ENCODE peak calls at places on chromosomes 13 and 19, in five cellular contexts. C is dorsolateral prefrontal cortex, X is substantia nigra, B is neuronal stem cell, A is neural crest cell. W is an unnamed sample.

GRCh38 chr19:18660051-18660910 is 23.2 kb upstream of the CRTC1 start:
- DNase-seq in C (no peak), X (no peak), B (no peak), A (no peak), W (no peak)

GRCh38 chr13:32023698-32024097 is 7.9 kb upstream of the FRY start:
- DNase-seq in C (no peak), X (no peak), B (no peak), A (no peak), W (no peak)

GRCh38 chr13:79678100-79678499 is 197.1 kb downstream of the NDFIP2 start:
- DNase-seq in C (no peak), X (no peak), B (no peak), A (no peak), W (no peak)

GRCh38 chr19:50478901-50479715 is 2.5 kb upstream of the GARIN5A start:
- DNase-seq in C (peak), X (no peak), B (no peak), A (no peak), W (no peak)

GRCh38 chr13:114112826-114113322 is 19.5 kb downstream of the RASA3 start:
- DNase-seq in C (peak), X (no peak), B (no peak), A (no peak), W (no peak)

GRCh38 chr13:45102136-45102802 is 18.0 kb upstream of the GTF2F2 start:
- DNase-seq in C (peak), X (peak), B (peak), A (no peak), W (no peak)

GRCh38 chr19:17296976-17297375 is 6.2 kb downstream of the ABHD8 start:
- DNase-seq in C (no peak), X (no peak), B (no peak), A (no peak), W (no peak)

GRCh38 chr13:40993119-40993518 is 26.0 kb downstream of the ELF1 start:
- DNase-seq in C (no peak), X (no peak), B (no peak), A (no peak), W (no peak)

GRCh38 chr19:45901912-45902650 is at the start of gene MYPOP:
- DNase-seq in C (no peak), X (no peak), B (no peak), A (no peak), W (no peak)

GRCh38 chr19:50906217-50906616 is 5.0 kb downstream of the KLK4 start:
- DNase-seq in C (no peak), X (no peak), B (peak), A (peak), W (no peak)

GRCh38 chr19:22708983-22709382 is 74.9 kb downstream of the ZNF492 start:
- DNase-seq in C (no peak), X (no peak), B (no peak), A (no peak), W (no peak)

GRCh38 chr19:48511800-48512503 is at the start of gene LMTK3:
- DNase-seq in C (peak), X (peak), B (no peak), A (no peak), W (peak)

GRCh38 chr13:29511980-29512379 is 83.5 kb downstream of the SLC7A1 start:
- DNase-seq in C (no peak), X (no peak), B (no peak), A (no peak), W (no peak)

GRCh38 chr13:49443327-49443688 is 556 bp downstream of the CAB39L start:
- DNase-seq in C (peak), X (no peak), B (peak), A (no peak), W (no peak)

GRCh38 chr19:38939957-38940356 is 9.2 kb downstream of the MRPS12 start:
- DNase-seq in C (no peak), X (no peak), B (no peak), A (no peak), W (no peak)

GRCh38 chr13:34349091-34349722 is 531.3 kb downstream of the RFC3 start:
- DNase-seq in C (peak), X (no peak), B (no peak), A (no peak), W (no peak)

GRCh38 chr19:5674734-5675133 is 5.6 kb downstream of the MICOS13 start:
- DNase-seq in C (no peak), X (no peak), B (no peak), A (no peak), W (no peak)

GRCh38 chr19:32914879-32915278 is 45.3 kb upstream of the SLC7A9 start:
- DNase-seq in C (no peak), X (no peak), B (no peak), A (no peak), W (no peak)

GRCh38 chr19:53132231-53132991 is at the start of gene ZNF415:
- DNase-seq in C (peak), X (peak), B (peak), A (peak), W (peak)

GRCh38 chr19:47280183-47280797 is 5.6 kb downstream of the INAFM1 start:
- DNase-seq in C (peak), X (no peak), B (no peak), A (peak), W (no peak)

GRCh38 chr13:45773236-45773635 is 71.1 kb downstream of the CBY2 start:
- DNase-seq in C (no peak), X (no peak), B (no peak), A (no peak), W (no peak)

GRCh38 chr13:28641600-28641926 is 17.4 kb upstream of the POMP start:
- DNase-seq in C (no peak), X (no peak), B (no peak), A (no peak), W (no peak)

GRCh38 chr19:47729468-47729798 is 15.9 kb upstream of the NOP53 start:
- DNase-seq in C (no peak), X (no peak), B (no peak), A (no peak), W (no peak)

GRCh38 chr19:18503971-18504885 is 17.6 kb downstream of the ELL start:
- DNase-seq in C (no peak), X (no peak), B (no peak), A (no peak), W (no peak)

GRCh38 chr19:30096596-30097370 is 154.7 kb downstream of the URI1 start:
- DNase-seq in C (no peak), X (no peak), B (no peak), A (no peak), W (no peak)

GRCh38 chr19:32129141-32129540 is 216.3 kb upstream of the ZNF507 start:
- DNase-seq in C (no peak), X (no peak), B (no peak), A (no peak), W (no peak)

W was measured in amygdala.